ENCODE peak calls at places on chromosomes 13 and 19, in eight cellular contexts. U is coronary artery, M is endothelial cell, X is AG10803, B is globus pallidus, T is EL, R is activated gamma-delta T cell, H is HCT116. Q is an unnamed sample.

GRCh38 chr19:1252221-1252817 is 3.9 kb downstream of the MIDN start:
- DNase-seq in B (peak), U (peak), M (peak), T (peak), H (no peak), X (peak), R (peak), Q (peak)

GRCh38 chr13:21152251-21152899 is 24.0 kb downstream of the SKA3 start:
- DNase-seq in X (no peak), R (no peak), B (no peak), M (no peak), U (no peak), T (no peak), H (no peak), Q (no peak)

GRCh38 chr13:109782066-109782822 is 4.1 kb downstream of the IRS2 start:
- DNase-seq in T (no peak), U (no peak), M (no peak), B (no peak), X (no peak), R (peak), H (no peak), Q (no peak)

GRCh38 chr19:48645652-48646191 is at the start of gene CA11:
- DNase-seq in R (no peak), T (peak), X (no peak), H (no peak), U (no peak), M (peak), B (no peak), Q (no peak)

GRCh38 chr19:41226053-41226873 is 7.2 kb downstream of the AXL start:
- DNase-seq in X (peak), M (peak), B (no peak), H (peak), T (peak), U (peak), R (no peak), Q (no peak)

GRCh38 chr13:28494861-28495585 is at the start of gene FLT1:
- DNase-seq in M (peak), U (no peak), T (peak), H (no peak), R (no peak), X (no peak), B (no peak), Q (no peak)

GRCh38 chr19:56667311-56667870 is 4.2 kb downstream of the ZNF835 start:
- DNase-seq in T (no peak), R (no peak), M (no peak), H (no peak), X (no peak), U (no peak), B (no peak), Q (peak)

GRCh38 chr13:50645092-50645491 is 198.4 kb downstream of the DLEU7 start:
- DNase-seq in T (peak), H (no peak), X (peak), R (no peak), B (no peak), U (no peak), M (no peak), Q (no peak)

Q was measured in lower leg skin.